ENCODE peak calls at places on chromosome 22, in six cellular contexts. P is Peyer's patch, L is mucosa of descending colon, C is neural progenitor cell, H is Panc1, J is body of pancreas. F is an unnamed sample. For H3K4me1, the result is how much of the 10 kb centered on the place peaks cover.

GRCh38 chr22:29820941-29821789 is 16.9 kb downstream of the ASCC2 start:
- DNase-seq in P (peak), L (peak), C (no peak), H (no peak), J (peak), F (peak)

GRCh38 chr22:24996420-24996952 is 44.0 kb downstream of the KIAA1671 start:
- DNase-seq in P (no peak), L (peak), C (peak), H (no peak), J (no peak), F (no peak)

GRCh38 chr22:30324008-30324730 is 2.6 kb downstream of the TBC1D10A start:
- DNase-seq in P (peak), L (no peak), C (no peak), H (no peak), J (no peak), F (peak)

GRCh38 chr22:44587004-44587793 is 89.2 kb upstream of the RTL6 start:
- DNase-seq in P (no peak), L (no peak), C (peak), H (no peak), J (no peak), F (peak)

GRCh38 chr22:46849951-46850350 is 87.5 kb downstream of the TBC1D22A start:
- DNase-seq in P (no peak), L (no peak), C (no peak), H (no peak), J (no peak), F (no peak)

GRCh38 chr22:32661737-32662586 is 139.5 kb upstream of the TIMP3 start:
- DNase-seq in P (no peak), L (no peak), C (no peak), H (no peak), J (no peak), F (no peak)

GRCh38 chr22:24390576-24390975 is 36.8 kb upstream of the ADORA2A start:
- DNase-seq in P (no peak), L (no peak), C (no peak), H (no peak), J (no peak), F (no peak)

GRCh38 chr22:46777609-46777970 is 15.1 kb downstream of the TBC1D22A start:
- DNase-seq in P (peak), L (no peak), C (no peak), H (no peak), J (no peak), F (peak)

GRCh38 chr22:46619830-46620501 is at the start of gene GRAMD4:
- DNase-seq in P (no peak), L (no peak), C (peak), H (no peak), J (no peak), F (no peak)

GRCh38 chr22:19776433-19777031 is 16.0 kb downstream of the TBX1 start:
- DNase-seq in P (no peak), L (no peak), C (no peak), H (no peak), J (no peak), F (no peak)

GRCh38 chr22:19800761-19801244 is 40.2 kb downstream of the TBX1 start:
- DNase-seq in P (no peak), L (no peak), C (peak), H (no peak), J (no peak), F (no peak)

GRCh38 chr22:37556750-37557149 is 3.5 kb upstream of the CDC42EP1 start:
- DNase-seq in P (no peak), L (no peak), C (peak), H (no peak), J (no peak), F (no peak)

GRCh38 chr22:25754527-25755202 is 12.7 kb downstream of the MYO18B start:
- DNase-seq in P (no peak), L (peak), C (no peak), H (no peak), J (no peak), F (peak)

GRCh38 chr22:29310863-29311339 is 4.5 kb downstream of the GAS2L1 start:
- DNase-seq in P (peak), L (peak), C (peak), H (no peak), J (peak), F (peak)

GRCh38 chr22:46046299-46046685 is 69.3 kb upstream of the WNT7B start:
- DNase-seq in P (no peak), L (peak), C (no peak), H (no peak), J (no peak), F (peak)

DNA sequence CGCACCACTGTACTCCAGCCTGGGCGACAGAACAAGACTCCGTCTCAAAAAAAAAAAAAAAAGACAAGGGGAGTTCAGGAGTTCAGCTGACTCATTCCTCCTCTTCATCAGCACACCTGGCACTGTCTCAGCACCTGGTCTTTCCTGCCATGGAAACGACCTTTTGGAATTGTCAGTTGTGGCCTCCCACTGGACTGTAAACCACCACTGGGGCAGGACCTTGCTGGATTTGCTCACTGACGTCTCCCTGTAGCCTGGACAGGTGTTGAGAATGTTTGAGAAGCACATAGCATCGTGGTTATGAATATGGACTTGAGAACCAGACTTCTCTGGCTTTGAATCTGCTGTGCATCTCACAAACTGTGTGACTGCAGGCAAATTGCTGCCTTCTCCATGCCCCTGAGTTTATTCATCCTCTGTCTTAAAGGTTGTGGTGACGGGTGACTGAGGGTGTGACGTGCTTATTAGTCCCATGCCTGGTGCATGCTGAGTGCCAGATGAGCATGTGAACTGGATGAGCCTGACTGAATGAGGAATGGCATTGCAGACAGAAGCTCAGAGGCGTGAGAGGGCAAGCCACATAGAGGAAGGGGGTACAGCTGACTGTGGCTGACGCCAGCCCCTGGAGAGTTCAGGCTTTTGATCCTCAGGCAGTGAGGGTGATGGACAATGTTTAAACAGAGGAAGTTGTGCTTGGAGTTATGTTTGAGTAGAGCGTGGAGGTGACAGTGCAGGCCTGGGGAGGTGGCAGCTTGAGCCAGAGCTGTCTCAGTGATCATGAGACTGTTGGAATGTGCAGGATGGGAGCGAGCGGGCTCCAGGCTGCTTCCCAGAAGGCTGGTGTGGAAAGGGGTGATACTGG is 12.7 kb downstream of the TOM1 start:
- DNase-seq in P (no peak), L (no peak), C (no peak), H (peak), J (peak), F (peak)
- H3K4me1 ChIP-seq in P (under half), L (half or more), C (under half), H (under half), J (half or more), F (under half)

GRCh38 chr22:42608481-42609361 is 6.0 kb downstream of the POLDIP3 start:
- DNase-seq in P (no peak), L (no peak), C (peak), H (no peak), J (no peak), F (no peak)
- H3K4me1 ChIP-seq in P (under half), L (under half), C (under half), H (under half), J (half or more), F (under half)

GRCh38 chr22:49527611-49528419 is 299.9 kb downstream of the BRD1 start:
- DNase-seq in P (no peak), L (no peak), C (no peak), H (no peak), J (no peak), F (no peak)
- H3K4me1 ChIP-seq in P (under half), L (under half), C (under half), H (under half), J (under half), F (under half)

GRCh38 chr22:20940178-20940790 is 23.1 kb downstream of the CRKL start:
- DNase-seq in P (no peak), L (no peak), C (no peak), H (no peak), J (no peak), F (no peak)
- H3K4me1 ChIP-seq in P (under half), L (under half), C (under half), H (under half), J (half or more), F (under half)

GRCh38 chr22:39308614-39309363 is 10.6 kb downstream of the RPL3 start:
- DNase-seq in P (no peak), L (no peak), C (no peak), H (no peak), J (no peak), F (peak)

GRCh38 chr22:39309364-39309861 is 10.0 kb downstream of the RPL3 start:
- DNase-seq in P (no peak), L (no peak), C (no peak), H (no peak), J (no peak), F (no peak)

GRCh38 chr22:39303892-39304671 is 15.3 kb downstream of the RPL3 start:
- DNase-seq in P (no peak), L (no peak), C (no peak), H (no peak), J (no peak), F (no peak)

GRCh38 chr22:39303358-39303757 is 16.1 kb downstream of the RPL3 start:
- DNase-seq in P (no peak), L (no peak), C (no peak), H (no peak), J (no peak), F (no peak)

GRCh38 chr22:39306456-39307361 is 12.7 kb downstream of the RPL3 start:
- DNase-seq in P (peak), L (no peak), C (peak), H (no peak), J (no peak), F (peak)
- H3K4me1 ChIP-seq in P (under half), L (under half), C (under half), H (under half), J (under half), F (under half)

DNA sequence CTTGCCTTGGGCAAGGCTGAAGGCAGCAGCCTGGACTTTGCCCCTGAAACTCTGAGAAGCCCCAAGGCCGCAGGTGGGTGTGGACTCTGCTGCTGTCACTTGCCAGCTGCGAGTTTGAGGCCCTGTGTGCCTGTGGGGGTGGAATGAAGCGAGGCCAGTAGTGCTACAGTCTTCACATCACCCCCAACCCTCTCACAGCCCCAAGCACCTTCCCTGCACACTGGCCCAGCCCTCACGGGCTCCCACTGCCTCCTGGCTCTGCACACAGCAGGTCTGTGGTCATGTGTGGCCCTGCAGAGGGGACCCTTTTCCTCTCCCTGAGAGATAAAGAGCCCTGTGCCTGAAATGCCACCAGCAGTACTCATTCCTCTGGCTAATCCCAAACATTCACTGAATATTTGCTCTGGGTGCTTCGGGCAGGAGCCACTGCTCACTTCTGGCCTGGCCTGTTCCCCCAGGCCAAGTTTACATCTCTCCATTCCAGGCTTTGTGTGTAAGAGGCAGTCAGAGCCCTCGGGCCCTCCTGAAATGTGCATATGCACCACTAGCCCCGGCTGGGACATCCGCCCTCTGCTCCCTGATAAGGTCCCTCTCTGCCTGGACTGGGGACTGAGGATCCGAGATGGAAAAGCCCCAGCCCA is 17.7 kb downstream of the MGAT3 start:
- DNase-seq in P (no peak), L (peak), C (no peak), H (no peak), J (peak), F (no peak)
- H3K4me1 ChIP-seq in P (under half), L (under half), C (half or more), H (under half), J (under half), F (under half)

DNA sequence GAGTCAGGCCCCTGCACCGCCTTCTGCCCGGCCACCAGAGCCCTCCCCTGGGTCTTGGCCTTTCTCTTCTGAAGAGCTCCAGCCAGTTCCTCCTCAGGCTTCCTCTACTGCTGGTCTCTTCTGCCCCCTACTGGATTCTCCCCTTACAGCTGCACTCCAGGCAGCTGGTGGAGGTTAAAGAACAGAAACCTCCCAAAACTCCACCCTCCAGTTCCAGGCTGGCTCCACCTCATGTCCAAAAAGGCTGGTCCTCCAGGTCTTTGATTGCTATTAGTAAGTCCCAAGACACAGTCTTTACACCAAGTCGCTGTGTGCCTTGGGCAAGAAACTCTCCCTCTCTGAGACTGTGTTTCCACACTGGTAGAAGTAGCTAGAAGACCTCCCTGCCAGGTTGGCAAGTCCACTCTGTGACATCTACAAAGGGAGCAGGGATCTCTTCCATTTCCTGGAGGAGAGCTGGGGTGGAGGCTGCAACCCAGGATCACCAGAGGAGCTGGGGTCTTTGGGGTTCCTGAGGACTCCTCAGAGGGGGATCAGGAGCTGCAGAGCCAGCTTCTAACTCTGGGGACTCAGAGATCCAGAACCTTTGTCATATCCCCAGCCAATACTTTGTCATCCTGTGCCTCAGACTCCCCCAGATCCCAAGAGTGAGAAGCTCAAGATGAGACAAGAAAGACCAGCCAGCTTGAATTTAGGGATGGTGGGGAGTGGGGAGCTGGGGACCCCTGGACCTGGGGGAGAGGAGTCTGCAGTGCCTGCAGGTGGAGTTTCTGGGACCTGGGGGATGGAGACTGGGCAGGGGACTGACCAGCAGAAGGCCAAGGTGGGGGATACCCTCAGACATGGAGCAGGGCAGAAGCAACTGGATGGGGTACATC is 3.4 kb upstream of the IGLL5 start:
- DNase-seq in P (peak), L (peak), C (peak), H (no peak), J (peak), F (peak)
- H3K4me1 ChIP-seq in P (under half), L (under half), C (under half), H (under half), J (under half), F (under half)

DNA sequence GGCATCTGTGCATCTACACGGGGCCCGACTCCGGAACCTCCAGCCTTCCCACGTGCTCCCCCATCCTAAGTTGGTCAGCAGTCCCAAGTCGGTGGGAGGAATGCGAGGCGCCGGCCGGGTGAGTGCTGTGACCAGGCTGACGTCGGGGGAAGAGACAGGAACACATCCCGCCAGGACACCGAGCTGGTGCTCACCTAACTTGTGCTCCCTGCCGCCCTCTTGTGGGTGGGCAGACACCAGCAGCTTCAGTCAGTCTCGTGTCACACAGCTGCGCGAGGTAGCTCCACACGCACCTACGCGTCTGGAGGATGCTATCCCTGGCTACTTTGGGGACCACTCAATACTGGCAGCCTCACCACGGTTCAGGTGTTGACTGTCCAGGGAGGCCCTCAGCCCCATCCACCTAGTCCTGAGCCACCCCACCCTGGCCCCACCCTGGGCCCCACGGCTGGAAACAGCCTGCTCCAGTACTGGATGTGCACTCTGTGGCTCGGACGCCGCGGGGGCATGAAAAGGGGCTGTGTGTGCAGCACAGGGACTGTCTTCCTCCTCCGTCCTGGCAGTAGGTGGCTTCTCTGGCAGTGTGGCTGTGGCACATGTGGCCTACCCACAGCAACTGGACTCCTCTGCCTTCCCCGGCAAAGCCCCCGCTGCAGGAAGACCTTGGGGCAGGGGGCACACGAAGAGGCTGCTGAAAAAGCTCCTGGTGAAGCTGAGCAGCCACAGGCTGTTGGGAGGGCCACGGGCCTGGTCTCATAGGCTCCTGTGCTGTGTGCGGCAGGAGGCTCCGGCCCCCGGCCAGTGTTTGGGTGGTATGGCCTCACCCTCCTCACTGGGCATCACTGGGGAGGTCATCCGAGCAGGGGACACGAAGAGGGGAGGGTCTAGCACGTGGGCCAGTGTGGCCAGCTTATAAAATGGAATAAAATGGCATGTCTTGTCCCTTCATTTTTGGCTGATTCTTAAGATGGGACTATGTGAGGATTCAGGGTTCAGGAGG is 11.2 kb upstream of the BID start:
- DNase-seq in P (peak), L (peak), C (peak), H (peak), J (peak), F (no peak)
- H3K4me1 ChIP-seq in P (under half), L (under half), C (under half), H (under half), J (under half), F (under half)